ENCODE peak calls at places on chromosome 19, in nine cellular contexts. X, I, L, W, P, G, U, M and J are unnamed samples.

GRCh38 chr19:14440049-14440448 is 6.9 kb downstream of the PKN1 start:
- DNase-seq in L (peak), W (no peak), X (no peak), G (peak), M (no peak), I (peak), U (no peak), P (peak), J (peak)

GRCh38 chr19:18298601-18299000 is 17.2 kb upstream of the JUND start:
- DNase-seq in G (no peak), X (no peak), W (no peak), M (no peak), P (no peak), L (no peak), I (no peak), U (no peak), J (no peak)

GRCh38 chr19:45575216-45575615 is 9.4 kb downstream of the OPA3 start:
- DNase-seq in X (no peak), I (no peak), G (no peak), L (no peak), P (no peak), W (no peak), M (no peak), U (no peak), J (no peak)

GRCh38 chr19:18428837-18429674 is 8.9 kb downstream of the ISYNA1 start:
- DNase-seq in X (no peak), M (no peak), I (peak), G (peak), P (peak), W (no peak), U (peak), L (peak), J (peak)

GRCh38 chr19:34044011-34044410 is 128.3 kb upstream of the LSM14A start:
- DNase-seq in W (no peak), U (no peak), M (no peak), G (no peak), I (no peak), X (no peak), P (no peak), L (no peak), J (no peak)

GRCh38 chr19:48859711-48860572 is 8.5 kb downstream of the PLEKHA4 start:
- DNase-seq in I (no peak), X (no peak), M (no peak), G (no peak), L (no peak), U (no peak), W (no peak), P (no peak), J (no peak)

GRCh38 chr19:35257113-35257461 is 8.3 kb downstream of the LSR start:
- DNase-seq in X (no peak), G (no peak), M (no peak), W (no peak), P (no peak), U (no peak), I (no peak), L (no peak), J (no peak)

GRCh38 chr19:15223649-15224371 is 8.4 kb downstream of the EPHX3 start:
- DNase-seq in P (no peak), G (no peak), W (no peak), L (peak), M (no peak), I (no peak), X (no peak), U (peak), J (no peak)

GRCh38 chr19:54302252-54302651 is 10.7 kb downstream of the LILRA5 start:
- DNase-seq in W (no peak), M (no peak), P (no peak), U (no peak), L (no peak), G (no peak), X (no peak), I (no peak), J (no peak)

GRCh38 chr19:46386151-46386550 is 27.2 kb downstream of the CCDC8 start:
- DNase-seq in P (no peak), M (no peak), G (no peak), I (no peak), U (no peak), X (no peak), L (no peak), W (no peak), J (no peak)

GRCh38 chr19:19615086-19615485 is 3.4 kb downstream of the PBX4 start:
- DNase-seq in W (no peak), I (no peak), L (peak), P (no peak), M (no peak), G (no peak), X (no peak), U (no peak), J (peak)

GRCh38 chr19:38888876-38889275 is 10.5 kb downstream of the SIRT2 start:
- DNase-seq in P (no peak), G (no peak), U (no peak), W (no peak), M (no peak), I (no peak), L (no peak), X (no peak), J (no peak)
- H3K4me3 ChIP-seq in P (no peak), G (no peak), U (no peak), W (no peak), M (no peak), I (no peak), L (no peak), X (no peak), J (no peak)

DNA sequence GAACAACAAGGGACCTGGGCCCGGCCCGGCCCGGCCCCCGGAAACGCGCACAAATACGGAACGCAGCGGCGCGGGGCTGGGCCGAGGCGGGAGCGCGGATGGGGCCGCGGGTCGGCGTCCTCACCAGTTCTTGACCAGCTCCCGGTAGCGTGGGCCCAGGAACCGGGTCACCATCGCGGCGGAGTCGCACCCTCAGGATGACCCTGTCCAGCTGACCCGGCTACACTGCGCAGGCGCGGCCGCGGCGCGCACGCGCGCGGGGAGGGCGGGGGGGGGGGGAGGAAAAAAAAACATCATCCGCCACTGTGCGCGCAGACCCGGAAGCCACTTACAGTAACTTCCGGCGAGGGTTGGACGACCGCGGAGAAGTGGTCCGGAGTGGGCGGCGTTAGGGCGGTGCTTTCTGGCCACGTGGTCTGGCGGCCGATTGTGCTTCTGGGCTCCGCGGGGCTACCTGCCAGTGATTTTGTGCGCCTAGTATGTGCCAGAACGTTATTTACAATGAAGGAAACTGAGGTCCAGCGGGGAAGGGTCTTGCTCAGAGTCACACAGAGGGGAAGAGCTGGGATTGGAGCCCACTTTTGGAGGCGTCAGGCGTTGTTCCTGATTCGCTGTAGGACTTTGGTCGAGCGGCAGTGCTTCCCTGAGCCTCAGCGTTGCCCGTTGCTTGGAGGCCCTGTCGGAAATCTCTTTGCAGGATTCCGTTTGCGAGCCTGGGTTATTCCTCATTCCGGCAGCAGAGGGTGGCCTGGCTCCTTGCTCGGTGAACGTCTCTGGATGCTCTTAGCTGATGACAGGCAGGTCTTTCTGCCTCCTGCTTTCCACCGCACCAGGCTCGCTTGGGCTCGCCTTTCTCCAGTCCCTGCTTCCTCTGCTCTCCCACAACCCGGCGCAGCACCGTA is at the start of gene UQCR11:
- DNase-seq in L (peak), P (peak), X (peak), G (peak), W (peak), U (peak), M (peak), I (peak), J (peak)
- TF ChIP-seq CTCF in L (peak), P (peak), X (peak), G (peak), W (peak), U (peak), M (peak), I (peak), J (peak)

GRCh38 chr19:41994521-41994971 is 516 bp upstream of the ATP1A3 start:
- DNase-seq in G (no peak), X (no peak), L (no peak), I (no peak), P (no peak), U (no peak), M (no peak), W (no peak), J (no peak)

GRCh38 chr19:41995959-41996797 is 2.1 kb upstream of the ATP1A3 start:
- DNase-seq in X (no peak), G (no peak), U (no peak), P (no peak), I (no peak), L (no peak), W (no peak), M (no peak), J (no peak)

GRCh38 chr19:41994994-41995958 is 1.2 kb upstream of the ATP1A3 start:
- DNase-seq in U (no peak), X (no peak), P (no peak), W (no peak), I (no peak), L (no peak), M (no peak), G (no peak), J (no peak)

GRCh38 chr19:41991025-41991424 is 3.0 kb downstream of the ATP1A3 start:
- DNase-seq in W (no peak), L (no peak), P (no peak), X (no peak), U (no peak), M (no peak), I (no peak), G (peak), J (no peak)

DNA sequence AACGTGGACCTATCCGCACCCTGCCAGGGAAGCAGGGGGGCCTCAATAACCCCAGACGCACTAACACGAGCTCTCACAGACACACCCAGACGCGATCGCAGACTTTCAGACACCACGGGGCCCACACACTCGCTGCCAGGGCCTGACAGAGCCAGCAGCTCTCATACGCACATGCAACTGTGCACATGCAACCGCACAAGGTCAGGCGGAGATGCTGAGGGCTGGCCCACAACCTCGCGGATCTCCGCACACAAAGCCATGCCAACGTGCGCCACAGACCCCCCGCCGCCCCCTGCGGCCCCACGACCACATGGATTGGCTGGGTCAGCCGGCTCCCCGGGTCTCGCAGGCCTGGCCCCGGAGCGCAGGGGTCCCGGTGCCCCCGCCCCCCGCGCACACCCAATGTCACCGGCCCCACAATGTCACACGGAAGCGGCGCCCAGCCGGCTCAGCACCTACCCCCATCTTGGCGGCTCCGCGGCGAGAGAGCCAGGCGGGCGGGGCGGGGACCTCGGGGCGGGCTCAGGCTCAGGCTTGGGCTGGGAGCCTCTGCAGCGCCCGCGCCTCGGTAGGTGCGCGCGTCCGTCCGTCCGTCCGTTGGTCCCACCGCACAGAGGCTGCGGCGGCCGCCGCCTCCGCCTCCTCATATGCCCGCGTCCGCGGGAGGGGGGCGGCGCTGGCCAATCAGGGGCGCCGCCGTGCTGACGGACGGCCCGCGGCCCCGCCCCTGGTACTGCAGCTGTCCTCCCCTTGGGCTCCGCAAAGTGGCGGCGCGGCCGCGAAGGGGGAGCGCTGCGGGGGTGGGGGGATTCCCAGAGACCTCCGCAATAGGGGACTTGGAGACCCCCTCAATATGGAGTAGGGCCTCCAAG is at the start of gene ATP1A3:
- DNase-seq in X (no peak), M (no peak), L (peak), U (no peak), W (peak), I (peak), G (peak), P (peak), J (peak)
- H3K4me3 ChIP-seq in X (peak), M (peak), L (peak), U (no peak), W (peak), I (peak), G (peak), P (no peak), J (peak)

DNA sequence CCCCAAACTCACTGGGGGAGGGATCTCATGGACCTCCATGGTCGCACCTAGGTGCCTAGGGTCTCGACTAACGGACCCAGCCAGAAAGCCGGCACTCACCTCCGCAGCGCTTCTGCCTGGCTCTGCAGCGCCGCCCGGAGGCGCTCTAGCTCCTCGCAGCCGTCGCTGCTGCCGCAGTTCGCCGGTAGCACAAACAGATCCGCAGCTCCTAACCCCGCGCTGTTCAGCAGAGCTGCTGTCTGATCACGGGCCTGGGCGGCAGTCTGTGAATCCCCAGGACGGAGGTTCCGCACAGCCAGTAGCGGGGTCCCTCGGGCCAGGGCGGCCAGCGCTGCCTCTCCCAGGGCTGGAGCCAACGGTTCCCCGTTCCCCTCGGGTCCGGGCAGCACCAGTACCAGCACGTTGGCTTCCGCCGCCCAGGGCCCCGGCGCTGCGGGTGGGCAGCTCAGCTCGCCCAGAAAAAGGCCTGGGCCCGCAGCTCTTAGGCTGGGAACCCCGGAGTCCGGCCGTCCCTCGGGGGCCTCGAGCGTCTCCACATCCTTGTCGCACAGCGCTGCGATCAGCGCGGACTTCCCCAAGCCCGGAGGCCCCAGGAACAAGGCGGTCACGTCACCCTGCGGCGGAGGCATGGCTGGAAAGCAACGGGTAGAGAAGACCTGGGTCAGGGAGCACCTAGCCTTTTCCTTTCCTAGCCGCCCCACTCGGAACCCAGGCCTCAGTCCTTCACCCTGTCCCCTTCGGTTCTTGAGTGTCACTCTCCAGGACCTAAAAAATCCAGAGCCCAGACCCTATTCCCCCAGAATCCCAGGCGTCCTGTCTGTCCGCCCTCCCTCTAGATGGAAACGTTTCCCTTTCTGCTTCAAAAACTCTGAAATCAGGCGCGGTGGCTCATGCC is 977 bp downstream of the IRGQ start:
- DNase-seq in U (no peak), I (peak), L (peak), P (peak), G (peak), M (no peak), W (peak), X (no peak), J (peak)
- TF ChIP-seq CTCF in U (no peak), I (peak), L (peak), P (peak), G (peak), M (peak), W (peak), X (peak), J (peak)

GRCh38 chr19:10587022-10587838 is at the start of gene AP1M2:
- DNase-seq in M (no peak), G (no peak), P (no peak), I (peak), U (no peak), W (no peak), L (no peak), X (no peak), J (no peak)
- H3K4me3 ChIP-seq in M (no peak), G (no peak), P (no peak), I (no peak), U (no peak), W (no peak), L (no peak), X (no peak), J (no peak)

GRCh38 chr19:3622224-3622623 is 4.4 kb downstream of the CACTIN start:
- DNase-seq in G (no peak), I (no peak), M (no peak), L (no peak), W (no peak), U (no peak), X (no peak), P (no peak), J (no peak)

GRCh38 chr19:3627351-3627723 is 747 bp upstream of the CACTIN start:
- DNase-seq in I (no peak), M (no peak), X (no peak), P (no peak), U (no peak), W (no peak), G (no peak), L (no peak), J (no peak)

GRCh38 chr19:3625996-3626472 is 556 bp downstream of the CACTIN start:
- DNase-seq in P (no peak), M (no peak), U (no peak), I (no peak), G (no peak), L (peak), W (no peak), X (no peak), J (no peak)

GRCh38 chr19:3623716-3624115 is 2.9 kb downstream of the CACTIN start:
- DNase-seq in X (no peak), G (no peak), M (no peak), P (no peak), L (no peak), I (no peak), U (no peak), W (no peak), J (no peak)

DNA sequence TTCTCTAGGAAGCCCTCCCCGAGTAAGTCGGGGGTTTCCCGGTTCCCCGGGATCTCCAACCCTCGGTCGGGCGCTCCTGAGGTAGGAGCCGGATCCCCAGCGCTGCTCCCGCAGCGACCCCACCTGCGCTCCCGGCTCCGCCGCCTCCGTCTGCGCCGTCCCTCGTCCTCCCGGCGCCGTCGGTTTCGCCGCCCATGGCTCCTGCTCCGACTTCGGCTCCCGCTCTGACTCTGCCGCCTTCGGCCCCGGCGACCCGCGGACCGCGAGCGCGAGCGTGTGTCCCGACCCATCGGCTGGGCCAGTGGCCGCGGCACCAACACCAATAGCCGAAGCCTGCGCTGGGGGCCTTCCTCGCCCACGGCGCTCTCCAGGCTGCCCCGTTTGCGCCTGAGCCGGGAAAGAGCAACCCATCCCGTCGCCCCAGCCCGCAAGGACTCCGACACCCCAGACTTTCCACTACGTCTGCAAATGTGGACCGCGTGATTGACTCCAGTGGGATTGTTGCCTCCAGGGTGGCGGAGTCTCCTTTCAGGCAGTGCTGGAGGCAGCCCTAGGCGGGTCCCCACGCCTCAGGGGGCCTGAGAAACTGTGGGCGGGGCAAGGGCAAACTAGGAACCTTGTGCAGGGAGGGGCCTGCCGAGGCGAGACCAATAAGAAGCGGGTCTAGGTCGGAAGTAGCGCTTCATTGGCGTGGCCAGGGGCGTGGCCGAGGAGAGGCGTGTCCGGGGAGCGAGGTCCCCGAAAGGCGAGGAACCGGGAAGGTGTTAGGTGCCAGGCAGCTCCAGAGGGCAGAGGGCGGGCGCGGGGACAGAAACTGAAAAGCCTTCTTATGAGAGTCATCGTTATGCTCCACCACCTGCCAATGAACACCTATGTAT is at the start of gene CACTIN:
- DNase-seq in U (peak), X (peak), M (peak), W (peak), G (peak), L (peak), P (peak), I (peak), J (peak)
- TF ChIP-seq CTCF in U (no peak), X (no peak), M (no peak), W (peak), G (no peak), L (no peak), P (no peak), I (no peak), J (no peak)

DNA sequence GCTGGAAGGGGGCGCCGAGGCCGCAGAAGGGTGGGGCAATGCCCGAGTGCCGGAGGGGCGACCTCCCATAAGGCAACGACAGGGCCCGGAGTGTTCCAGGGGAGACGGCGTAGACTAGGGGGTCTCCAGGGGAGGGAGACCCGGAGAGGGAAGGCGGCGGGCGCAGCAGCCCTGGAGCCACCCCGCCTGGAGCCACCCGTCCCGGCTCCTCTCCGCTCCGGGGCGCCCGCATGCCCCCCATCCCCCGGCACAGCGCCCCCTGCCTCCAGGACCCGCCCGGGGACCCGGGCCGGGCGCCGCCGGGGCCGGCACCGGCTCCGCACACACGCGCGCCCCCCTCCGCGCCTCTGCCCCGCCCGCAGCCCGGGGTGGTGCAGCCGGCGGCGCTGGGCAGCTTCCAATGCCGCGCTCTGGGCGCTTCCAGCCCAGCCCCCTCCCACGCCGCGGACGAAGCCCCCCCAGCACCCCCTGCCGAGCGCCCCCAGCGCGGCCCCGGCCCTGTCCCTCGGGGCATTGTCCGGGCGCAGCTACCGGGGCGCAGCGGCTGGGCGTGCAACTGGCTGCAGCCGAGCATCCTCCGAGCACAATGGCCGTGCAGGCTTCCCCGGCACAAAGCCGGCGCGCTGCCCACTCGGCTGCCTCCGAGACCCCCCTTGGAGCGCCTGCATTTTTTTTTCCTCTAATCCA is 519 bp downstream of the PTPRS start:
- DNase-seq in X (no peak), L (peak), M (no peak), W (no peak), I (no peak), G (no peak), U (no peak), P (no peak), J (no peak)
- H3K4me3 ChIP-seq in X (peak), L (peak), M (peak), W (peak), I (peak), G (peak), U (peak), P (peak), J (peak)

GRCh38 chr19:29527500-29528328 is 1.9 kb downstream of the VSTM2B start:
- DNase-seq in G (no peak), X (no peak), W (peak), L (no peak), I (no peak), U (no peak), P (no peak), M (no peak), J (no peak)
- TF ChIP-seq CTCF in G (no peak), X (no peak), W (peak), L (no peak), I (no peak), U (no peak), P (no peak), M (no peak), J (no peak)